ENCODE peak calls at places on chromosomes 3 and 15, in nine cellular contexts. R is IMR-90; I is dorsolateral prefrontal cortex; H is HFF-Myc; K is CD4-positive, alpha-beta T cell; U is GM12865; D is NB4; L is endothelial cell; M is GM13976. V is an unnamed sample.

GRCh38 chr15:91264651-91265351 is 164.7 kb downstream of the SV2B start:
- DNase-seq in L (no peak), U (no peak), M (no peak), K (no peak), H (no peak), R (no peak), D (peak), I (no peak), V (no peak)

GRCh38 chr3:88283242-88283592 is 133.5 kb downstream of the C3orf38 start:
- DNase-seq in D (no peak), H (no peak), I (no peak), M (no peak), K (no peak), L (no peak), R (no peak), U (no peak), V (no peak)

GRCh38 chr3:18379647-18380046 is 45.5 kb downstream of the SATB1 start:
- DNase-seq in D (no peak), L (no peak), I (no peak), H (no peak), R (no peak), M (no peak), K (no peak), U (no peak), V (no peak)

GRCh38 chr15:88219623-88220022 is 36.9 kb downstream of the NTRK3 start:
- DNase-seq in K (no peak), I (no peak), U (no peak), M (no peak), H (no peak), D (no peak), L (no peak), R (no peak), V (no peak)

GRCh38 chr15:60423540-60423939 is 25.8 kb upstream of the ANXA2 start:
- DNase-seq in M (no peak), I (no peak), H (peak), U (peak), K (no peak), L (peak), R (peak), D (no peak), V (no peak)

GRCh38 chr3:187242435-187242834 is 45.1 kb downstream of the RTP1 start:
- DNase-seq in U (no peak), D (no peak), I (no peak), R (peak), L (no peak), H (no peak), M (no peak), K (no peak), V (no peak)

GRCh38 chr3:127151992-127152391 is 40.9 kb upstream of the PRR23E start:
- DNase-seq in I (no peak), R (peak), L (no peak), K (no peak), U (no peak), H (no peak), M (no peak), D (no peak), V (no peak)

GRCh38 chr15:96974761-96975160 is 644.3 kb downstream of the NR2F2 start:
- DNase-seq in U (no peak), I (no peak), K (no peak), M (no peak), D (no peak), H (no peak), L (no peak), R (no peak), V (no peak)

GRCh38 chr3:165464736-165465135 is 268.6 kb upstream of the SLITRK3 start:
- DNase-seq in I (no peak), M (no peak), R (peak), L (no peak), U (no peak), K (no peak), D (no peak), H (no peak), V (no peak)

GRCh38 chr15:93033434-93034045 is 55.5 kb downstream of the RGMA start:
- DNase-seq in H (no peak), I (peak), L (no peak), K (no peak), R (no peak), U (no peak), M (peak), D (no peak), V (no peak)

GRCh38 chr3:160707187-160707789 is 30.3 kb downstream of the ARL14 start:
- DNase-seq in H (peak), D (peak), I (no peak), U (peak), M (peak), R (peak), K (peak), L (peak), V (peak)

GRCh38 chr15:89893027-89893426 is 767 bp downstream of the AP3S2 start:
- DNase-seq in D (peak), L (no peak), U (no peak), R (peak), K (no peak), H (no peak), I (no peak), M (no peak), V (no peak)

GRCh38 chr15:75640483-75641175 is 605 bp upstream of the IMP3 start:
- DNase-seq in H (no peak), I (no peak), K (peak), D (peak), U (peak), L (no peak), M (peak), R (peak), V (no peak)

GRCh38 chr15:101488300-101489164 is 975 bp downstream of the PCSK6 start:
- DNase-seq in R (no peak), D (peak), U (no peak), K (no peak), H (no peak), I (no peak), L (no peak), M (no peak), V (no peak)

GRCh38 chr3:122343654-122344053 is 18.6 kb downstream of the CSTA start:
- DNase-seq in L (no peak), U (no peak), I (no peak), H (no peak), D (no peak), R (peak), K (no peak), M (no peak), V (no peak)

GRCh38 chr15:51334011-51334426 is 4.4 kb downstream of the CYP19A1 start:
- DNase-seq in U (no peak), M (no peak), I (no peak), R (no peak), H (no peak), L (no peak), D (peak), K (no peak), V (no peak)

GRCh38 chr15:58441376-58442070 is 9.7 kb downstream of the LIPC start:
- DNase-seq in K (no peak), D (no peak), H (peak), I (no peak), U (no peak), L (no peak), R (peak), M (no peak), V (no peak)

GRCh38 chr3:86051058-86051457 is 939.9 kb downstream of the VGLL3 start:
- DNase-seq in K (no peak), R (no peak), U (no peak), D (no peak), H (no peak), M (no peak), L (no peak), I (no peak), V (no peak)

GRCh38 chr3:53295410-53295809 is 39.6 kb upstream of the TKT start:
- DNase-seq in H (no peak), L (no peak), R (no peak), U (no peak), D (no peak), I (no peak), K (no peak), M (no peak), V (no peak)

GRCh38 chr3:89179355-89179997 is 72.1 kb downstream of the EPHA3 start:
- DNase-seq in K (no peak), M (no peak), D (no peak), L (no peak), H (no peak), U (peak), I (no peak), R (no peak), V (no peak)

DNA sequence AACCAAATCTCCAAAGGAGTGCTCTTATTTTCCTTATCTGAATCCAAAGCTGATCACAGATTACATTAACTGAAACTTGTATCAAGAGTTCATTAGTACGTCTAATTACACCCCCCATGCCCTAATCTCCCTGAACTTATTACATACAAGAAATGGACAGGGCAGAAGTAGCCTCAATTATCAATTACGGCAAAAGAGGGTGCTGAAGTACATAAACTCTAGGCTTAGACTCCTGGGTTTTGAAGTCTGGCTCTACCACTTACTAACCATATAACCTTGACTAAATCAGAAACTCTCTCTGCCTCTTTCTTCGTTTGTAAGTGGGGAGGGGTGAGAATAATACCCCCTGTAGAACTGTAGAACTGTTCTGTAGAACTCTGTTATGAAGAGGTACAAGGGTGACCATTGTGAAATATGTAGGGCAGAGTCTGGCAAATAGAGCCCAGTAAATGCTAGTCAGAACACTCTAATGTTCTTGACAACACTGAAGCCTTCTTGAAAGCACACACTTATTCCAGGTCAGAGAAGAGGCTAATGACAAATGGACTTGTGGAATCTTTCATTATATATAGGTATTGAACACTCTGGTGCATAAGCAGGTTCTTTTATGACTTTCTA is 19.6 kb upstream of the OR5K4 start:
- DNase-seq in I (no peak), L (no peak), K (no peak), M (no peak), H (peak), D (no peak), R (peak), U (no peak), V (no peak)
- TF ChIP-seq CTCF in I (no peak), L (no peak), K (peak), M (no peak), H (no peak), D (no peak), R (peak), U (no peak), V (no peak)

GRCh38 chr3:168850109-168850508 is 754.4 kb upstream of the GOLIM4 start:
- DNase-seq in K (no peak), H (no peak), U (no peak), R (no peak), I (no peak), M (no peak), D (no peak), L (no peak), V (no peak)
- TF ChIP-seq CTCF in K (no peak), H (no peak), U (no peak), R (no peak), I (no peak), M (no peak), D (no peak), L (no peak), V (no peak)

GRCh38 chr15:54273928-54274327 is 295.7 kb downstream of the UNC13C start:
- DNase-seq in K (no peak), U (no peak), R (no peak), I (no peak), L (peak), H (no peak), D (peak), M (no peak), V (no peak)
- TF ChIP-seq CTCF in K (no peak), U (no peak), R (no peak), I (no peak), L (peak), H (no peak), D (peak), M (no peak), V (peak)

GRCh38 chr3:113585228-113585627 is 52.9 kb downstream of the SIDT1 start:
- DNase-seq in R (no peak), K (no peak), H (no peak), I (no peak), D (no peak), L (no peak), U (no peak), M (no peak), V (no peak)
- TF ChIP-seq CTCF in R (no peak), K (no peak), H (no peak), I (no peak), D (no peak), L (no peak), U (no peak), M (no peak), V (no peak)

DNA sequence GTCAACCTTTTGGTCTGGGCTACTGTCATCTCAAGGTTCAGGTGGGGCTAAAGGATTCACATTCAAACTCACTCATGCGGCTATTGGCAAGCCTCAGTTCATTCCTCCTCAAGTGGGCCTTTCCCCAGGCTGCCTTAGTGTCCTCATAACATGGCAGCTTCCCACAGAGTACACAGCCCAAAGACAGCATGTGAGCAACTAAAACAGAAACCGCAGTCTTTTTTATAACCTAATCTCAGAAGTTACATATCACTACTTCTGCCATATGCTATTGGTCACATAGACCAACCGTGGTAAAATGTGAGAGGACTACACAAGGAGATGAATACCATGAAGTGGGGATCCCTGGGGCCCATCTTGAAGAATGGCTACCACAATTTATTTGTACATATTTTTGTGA is 4.5 kb upstream of the CEP70 start:
- DNase-seq in M (no peak), H (no peak), K (no peak), R (no peak), I (no peak), D (no peak), U (no peak), L (no peak), V (no peak)
- TF ChIP-seq CTCF in M (no peak), H (no peak), K (no peak), R (no peak), I (no peak), D (no peak), U (no peak), L (no peak), V (no peak)

V was measured in neural crest cell.